ENCODE peak calls at places on chromosomes 13 and 19, in eight cellular contexts. One of them, this sample, is unnamed.

GRCh38 chr13:32905063-32905863 is 111.0 kb upstream of the KL start:
- DNase-seq in GM12864: peak; percentile 30
- DNase-seq in stomach: no peak
- DNase-seq in ovary: no peak
- DNase-seq in AG04450: no peak
- DNase-seq in heart left ventricle: no peak
- DNase-seq in pancreas: no peak
- DNase-seq in mammary epithelial cell: peak; percentile 33
- DNase-seq in this sample: no peak

GRCh38 chr19:39499082-39499642 is 415 bp downstream of the DLL3 start:
- DNase-seq in AG04450: no peak
- DNase-seq in GM12864: no peak
- DNase-seq in mammary epithelial cell: peak; percentile 17
- DNase-seq in ovary: no peak
- DNase-seq in pancreas: no peak
- DNase-seq in heart left ventricle: no peak
- DNase-seq in stomach: no peak
- DNase-seq in this sample: no peak

GRCh38 chr19:21463449-21464105 is 41.8 kb upstream of the ZNF429 start:
- DNase-seq in ovary: peak; percentile 71
- DNase-seq in GM12864: no peak
- DNase-seq in AG04450: no peak
- DNase-seq in heart left ventricle: peak; percentile 29
- DNase-seq in pancreas: peak; percentile 63
- DNase-seq in stomach: peak; percentile 41
- DNase-seq in mammary epithelial cell: peak; percentile 69
- DNase-seq in this sample: peak; percentile 64

GRCh38 chr13:19984430-19985218 is 26.1 kb downstream of the ZMYM2 start:
- DNase-seq in GM12864: no peak
- DNase-seq in ovary: no peak
- DNase-seq in stomach: no peak
- DNase-seq in mammary epithelial cell: peak; percentile 7
- DNase-seq in heart left ventricle: no peak
- DNase-seq in AG04450: peak; percentile 32
- DNase-seq in pancreas: no peak
- DNase-seq in this sample: peak; percentile 13

GRCh38 chr19:1402411-1403070 is 1.2 kb upstream of the GAMT start:
- DNase-seq in heart left ventricle: no peak
- DNase-seq in AG04450: no peak
- DNase-seq in ovary: no peak
- DNase-seq in stomach: no peak
- DNase-seq in mammary epithelial cell: peak; percentile 63
- DNase-seq in pancreas: no peak
- DNase-seq in GM12864: no peak
- DNase-seq in this sample: no peak

GRCh38 chr13:39509616-39510015 is 93.4 kb downstream of the LHFPL6 start:
- DNase-seq in heart left ventricle: no peak
- DNase-seq in stomach: no peak
- DNase-seq in mammary epithelial cell: no peak
- DNase-seq in AG04450: no peak
- DNase-seq in ovary: no peak
- DNase-seq in pancreas: no peak
- DNase-seq in GM12864: no peak
- DNase-seq in this sample: no peak

GRCh38 chr19:55809381-55810058 is 22.3 kb downstream of the NLRP11 start:
- DNase-seq in heart left ventricle: peak; percentile 12
- DNase-seq in ovary: peak; percentile 15
- DNase-seq in stomach: peak; percentile 74
- DNase-seq in GM12864: peak; percentile 86
- DNase-seq in pancreas: peak; percentile 74
- DNase-seq in AG04450: no peak
- DNase-seq in mammary epithelial cell: peak; percentile 2
- DNase-seq in this sample: peak; percentile 32

GRCh38 chr13:42345367-42345766 is 73.4 kb downstream of the AKAP11 start:
- DNase-seq in ovary: no peak
- DNase-seq in AG04450: no peak
- DNase-seq in stomach: no peak
- DNase-seq in GM12864: no peak
- DNase-seq in mammary epithelial cell: no peak
- DNase-seq in pancreas: no peak
- DNase-seq in heart left ventricle: no peak
- DNase-seq in this sample: no peak

GRCh38 chr19:18313398-18313797 is 9.5 kb downstream of the LSM4 start:
- DNase-seq in GM12864: no peak
- DNase-seq in mammary epithelial cell: no peak
- DNase-seq in stomach: no peak
- DNase-seq in ovary: no peak
- DNase-seq in AG04450: no peak
- DNase-seq in heart left ventricle: no peak
- DNase-seq in pancreas: no peak
- DNase-seq in this sample: no peak

GRCh38 chr19:18762125-18763023 is 28.7 kb downstream of the COMP start:
- DNase-seq in ovary: peak; percentile 61
- DNase-seq in stomach: peak; percentile 98
- DNase-seq in mammary epithelial cell: peak; percentile 94
- DNase-seq in GM12864: no peak
- DNase-seq in pancreas: peak; percentile 99
- DNase-seq in heart left ventricle: peak; percentile 71
- DNase-seq in AG04450: no peak
- DNase-seq in this sample: peak; percentile 99

GRCh38 chr13:99376924-99377323 is 69.7 kb upstream of the GPR183 start:
- DNase-seq in ovary: no peak
- DNase-seq in heart left ventricle: no peak
- DNase-seq in stomach: no peak
- DNase-seq in GM12864: no peak
- DNase-seq in AG04450: no peak
- DNase-seq in mammary epithelial cell: no peak
- DNase-seq in pancreas: no peak
- DNase-seq in this sample: no peak

GRCh38 chr19:2691951-2692350 is 10.5 kb downstream of the GNG7 start:
- DNase-seq in pancreas: no peak
- DNase-seq in AG04450: no peak
- DNase-seq in mammary epithelial cell: no peak
- DNase-seq in stomach: no peak
- DNase-seq in ovary: no peak
- DNase-seq in GM12864: no peak
- DNase-seq in heart left ventricle: no peak
- DNase-seq in this sample: no peak

GRCh38 chr19:2690856-2691255 is 11.6 kb downstream of the GNG7 start:
- DNase-seq in ovary: no peak
- DNase-seq in AG04450: no peak
- DNase-seq in pancreas: no peak
- DNase-seq in stomach: no peak
- DNase-seq in GM12864: no peak
- DNase-seq in mammary epithelial cell: no peak
- DNase-seq in heart left ventricle: no peak
- DNase-seq in this sample: no peak

GRCh38 chr19:2695288-2695866 is 7.1 kb downstream of the GNG7 start:
- DNase-seq in heart left ventricle: peak; percentile 67
- DNase-seq in stomach: no peak
- DNase-seq in mammary epithelial cell: peak; percentile 13
- DNase-seq in ovary: no peak
- DNase-seq in AG04450: no peak
- DNase-seq in GM12864: no peak
- DNase-seq in pancreas: no peak
- DNase-seq in this sample: no peak

GRCh38 chr19:2693492-2693891 is 9.0 kb downstream of the GNG7 start:
- DNase-seq in pancreas: no peak
- DNase-seq in mammary epithelial cell: no peak
- DNase-seq in GM12864: no peak
- DNase-seq in ovary: no peak
- DNase-seq in heart left ventricle: no peak
- DNase-seq in AG04450: no peak
- DNase-seq in stomach: no peak
- DNase-seq in this sample: no peak

GRCh38 chr19:2694196-2694595 is 8.3 kb downstream of the GNG7 start:
- DNase-seq in heart left ventricle: no peak
- DNase-seq in mammary epithelial cell: no peak
- DNase-seq in pancreas: no peak
- DNase-seq in AG04450: no peak
- DNase-seq in stomach: no peak
- DNase-seq in GM12864: no peak
- DNase-seq in ovary: no peak
- DNase-seq in this sample: no peak
- TF ChIP-seq CTCF in heart left ventricle: no peak
- TF ChIP-seq CTCF in mammary epithelial cell: no peak
- TF ChIP-seq CTCF in pancreas: no peak
- TF ChIP-seq CTCF in AG04450: no peak
- TF ChIP-seq CTCF in stomach: no peak
- TF ChIP-seq CTCF in GM12864: no peak
- TF ChIP-seq CTCF in ovary: no peak
- TF ChIP-seq CTCF in this sample: no peak

GRCh38 chr13:36211567-36211966 is 2.8 kb downstream of the SOHLH2 start:
- DNase-seq in pancreas: no peak
- DNase-seq in mammary epithelial cell: no peak
- DNase-seq in stomach: no peak
- DNase-seq in heart left ventricle: no peak
- DNase-seq in GM12864: no peak
- DNase-seq in ovary: no peak
- DNase-seq in AG04450: no peak
- DNase-seq in this sample: peak; percentile 5

GRCh38 chr13:36212789-36213188 is 1.6 kb downstream of the SOHLH2 start:
- DNase-seq in ovary: no peak
- DNase-seq in stomach: no peak
- DNase-seq in AG04450: no peak
- DNase-seq in heart left ventricle: no peak
- DNase-seq in GM12864: no peak
- DNase-seq in pancreas: no peak
- DNase-seq in mammary epithelial cell: no peak
- DNase-seq in this sample: no peak

GRCh38 chr13:36207672-36208071 is 6.7 kb downstream of the SOHLH2 start:
- DNase-seq in ovary: no peak
- DNase-seq in AG04450: no peak
- DNase-seq in heart left ventricle: no peak
- DNase-seq in pancreas: no peak
- DNase-seq in mammary epithelial cell: no peak
- DNase-seq in GM12864: no peak
- DNase-seq in stomach: no peak
- DNase-seq in this sample: no peak
- TF ChIP-seq CTCF in ovary: no peak
- TF ChIP-seq CTCF in AG04450: no peak
- TF ChIP-seq CTCF in heart left ventricle: no peak
- TF ChIP-seq CTCF in pancreas: no peak
- TF ChIP-seq CTCF in mammary epithelial cell: peak; percentile 35
- TF ChIP-seq CTCF in GM12864: no peak
- TF ChIP-seq CTCF in stomach: no peak
- TF ChIP-seq CTCF in this sample: no peak

GRCh38 chr19:54653181-54653809 is 9.5 kb upstream of the LILRB4 start:
- DNase-seq in mammary epithelial cell: no peak
- DNase-seq in heart left ventricle: no peak
- DNase-seq in pancreas: no peak
- DNase-seq in stomach: no peak
- DNase-seq in ovary: no peak
- DNase-seq in GM12864: no peak
- DNase-seq in AG04450: no peak
- DNase-seq in this sample: no peak
- TF ChIP-seq CTCF in mammary epithelial cell: peak; percentile 48
- TF ChIP-seq CTCF in heart left ventricle: peak; percentile 45
- TF ChIP-seq CTCF in pancreas: no peak
- TF ChIP-seq CTCF in stomach: no peak
- TF ChIP-seq CTCF in ovary: no peak
- TF ChIP-seq CTCF in GM12864: peak; percentile 48
- TF ChIP-seq CTCF in AG04450: peak; percentile 24
- TF ChIP-seq CTCF in this sample: peak; percentile 13

GRCh38 chr19:3950871-3951861 is 18.3 kb downstream of the NMRK2 start:
- DNase-seq in pancreas: peak; percentile 45
- DNase-seq in GM12864: no peak
- DNase-seq in ovary: no peak
- DNase-seq in stomach: no peak
- DNase-seq in AG04450: no peak
- DNase-seq in mammary epithelial cell: no peak
- DNase-seq in heart left ventricle: peak; percentile 78
- DNase-seq in this sample: no peak
- TF ChIP-seq CTCF in pancreas: no peak
- TF ChIP-seq CTCF in GM12864: no peak
- TF ChIP-seq CTCF in ovary: no peak
- TF ChIP-seq CTCF in stomach: no peak
- TF ChIP-seq CTCF in AG04450: no peak
- TF ChIP-seq CTCF in mammary epithelial cell: no peak
- TF ChIP-seq CTCF in heart left ventricle: no peak
- TF ChIP-seq CTCF in this sample: no peak

GRCh38 chr19:52946322-52947310 is 16.1 kb downstream of the ZNF816 start:
- DNase-seq in stomach: peak; percentile 87
- DNase-seq in heart left ventricle: no peak
- DNase-seq in GM12864: no peak
- DNase-seq in AG04450: no peak
- DNase-seq in ovary: peak; percentile 50
- DNase-seq in pancreas: peak; percentile 92
- DNase-seq in mammary epithelial cell: no peak
- DNase-seq in this sample: peak; percentile 69
- TF ChIP-seq CTCF in stomach: no peak
- TF ChIP-seq CTCF in heart left ventricle: no peak
- TF ChIP-seq CTCF in GM12864: no peak
- TF ChIP-seq CTCF in AG04450: no peak
- TF ChIP-seq CTCF in ovary: no peak
- TF ChIP-seq CTCF in pancreas: no peak
- TF ChIP-seq CTCF in mammary epithelial cell: no peak
- TF ChIP-seq CTCF in this sample: no peak

DNA sequence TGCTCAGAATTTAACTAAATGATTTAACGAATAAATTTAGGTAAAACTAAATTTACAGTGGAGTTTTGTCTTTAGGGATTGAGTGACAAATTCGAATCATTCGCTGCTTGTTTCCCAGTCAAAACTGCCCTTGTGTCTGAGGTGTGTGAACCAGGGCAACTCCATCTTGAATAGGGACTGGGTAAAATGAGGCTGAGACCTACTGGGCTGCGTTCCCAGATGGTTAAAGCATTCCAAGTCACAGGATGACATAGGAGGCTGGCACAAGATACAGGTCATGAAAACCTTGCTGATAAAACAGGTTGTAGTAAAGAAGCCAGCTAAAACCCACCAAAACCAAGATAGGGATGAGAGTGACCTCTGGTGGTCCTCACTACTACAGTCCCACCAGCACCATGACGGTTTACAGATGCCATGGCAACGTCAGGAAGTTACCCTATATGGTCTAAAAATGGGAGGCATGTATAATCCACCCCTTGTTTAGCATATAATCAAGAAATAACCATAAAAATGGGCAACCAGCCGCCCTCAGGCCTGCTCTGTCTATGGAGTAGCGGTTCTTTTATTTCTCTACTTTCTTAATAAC is 10.2 kb upstream of the ANKRD10 start:
- DNase-seq in AG04450: no peak
- DNase-seq in GM12864: no peak
- DNase-seq in heart left ventricle: no peak
- DNase-seq in stomach: no peak
- DNase-seq in pancreas: no peak
- DNase-seq in mammary epithelial cell: no peak
- DNase-seq in ovary: no peak
- DNase-seq in this sample: no peak
- TF ChIP-seq CTCF in AG04450: peak; percentile 11
- TF ChIP-seq CTCF in GM12864: peak; percentile 27
- TF ChIP-seq CTCF in heart left ventricle: no peak
- TF ChIP-seq CTCF in stomach: no peak
- TF ChIP-seq CTCF in pancreas: no peak
- TF ChIP-seq CTCF in mammary epithelial cell: no peak
- TF ChIP-seq CTCF in ovary: no peak
- TF ChIP-seq CTCF in this sample: no peak

DNA sequence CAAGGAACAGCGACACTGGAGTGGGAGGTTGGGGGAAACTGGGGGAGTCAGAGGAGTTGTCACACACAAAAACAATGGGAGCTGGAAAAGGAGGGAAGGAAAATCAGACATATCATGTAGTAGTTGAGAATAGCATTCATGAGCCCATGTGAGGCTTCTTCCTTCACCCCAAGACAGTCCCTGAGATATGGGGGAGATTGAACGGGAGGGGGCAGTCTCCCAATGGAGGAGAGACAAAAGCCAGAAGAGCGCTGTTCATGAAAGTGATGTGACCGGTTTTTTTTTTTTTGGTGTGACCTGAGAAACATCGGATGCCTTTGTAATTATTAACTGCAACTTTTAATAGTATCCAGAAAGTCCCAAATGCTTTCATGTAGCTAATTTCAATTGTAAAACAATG is 631.8 kb upstream of the KLF12 start:
- DNase-seq in AG04450: no peak
- DNase-seq in mammary epithelial cell: no peak
- DNase-seq in heart left ventricle: no peak
- DNase-seq in GM12864: no peak
- DNase-seq in stomach: no peak
- DNase-seq in ovary: no peak
- DNase-seq in pancreas: no peak
- DNase-seq in this sample: no peak
- TF ChIP-seq CTCF in AG04450: no peak
- TF ChIP-seq CTCF in mammary epithelial cell: no peak
- TF ChIP-seq CTCF in heart left ventricle: no peak
- TF ChIP-seq CTCF in GM12864: no peak
- TF ChIP-seq CTCF in stomach: no peak
- TF ChIP-seq CTCF in ovary: no peak
- TF ChIP-seq CTCF in pancreas: no peak
- TF ChIP-seq CTCF in this sample: no peak